ENCODE peak calls at places on chromosomes 13 and 19, in nine cellular contexts. O, F, J, H, P, I, G, L and R are unnamed samples.

GRCh38 chr19:10461047-10461949 is 41.0 kb downstream of the PDE4A start:
- DNase-seq in P (peak; percentile 96), F (peak; percentile 95), O (peak; percentile 72), G (peak; percentile 99), H (peak; percentile 98), L (peak; percentile 94), I (peak; percentile 88), J (peak; percentile 98), R (peak; percentile 89)

GRCh38 chr19:52600639-52601024 is 30.5 kb downstream of the ZNF701 start:
- DNase-seq in L (no peak), G (no peak), O (no peak), H (peak; percentile 78), J (no peak), I (peak; percentile 3), P (peak; percentile 77), F (peak; percentile 64), R (no peak)

GRCh38 chr13:110047511-110047910 is 259.4 kb downstream of the COL4A1 start:
- DNase-seq in H (peak; percentile 24), P (no peak), L (no peak), J (no peak), G (no peak), F (peak; percentile 85), I (no peak), O (peak; percentile 91), R (no peak)

GRCh38 chr13:24625324-24625723 is 54.9 kb upstream of the ATP12A start:
- DNase-seq in F (no peak), O (no peak), G (no peak), L (no peak), I (no peak), H (no peak), P (no peak), J (no peak), R (no peak)

GRCh38 chr13:41061914-41062837 is 867 bp downstream of the WBP4 start:
- DNase-seq in I (no peak), L (no peak), P (no peak), H (no peak), G (peak; percentile 57), F (no peak), O (no peak), J (no peak), R (no peak)

GRCh38 chr19:39356073-39356472 is 13.9 kb downstream of the SAMD4B start:
- DNase-seq in G (no peak), H (no peak), J (peak; percentile 50), I (no peak), P (no peak), L (no peak), O (no peak), F (no peak), R (no peak)

GRCh38 chr13:81017525-81018152 is 676.7 kb upstream of the SPRY2 start:
- DNase-seq in O (peak; percentile 14), G (peak; percentile 63), H (no peak), L (peak; percentile 61), I (peak; percentile 15), J (no peak), F (no peak), P (no peak), R (peak; percentile 23)

GRCh38 chr19:41588497-41589209 is 12.7 kb downstream of the CEACAM21 start:
- DNase-seq in J (no peak), O (no peak), H (peak; percentile 54), P (no peak), L (peak; percentile 56), F (no peak), I (no peak), G (peak; percentile 34), R (no peak)

GRCh38 chr19:44611812-44612295 is 1.5 kb upstream of the IGSF23 start:
- DNase-seq in G (no peak), H (no peak), O (no peak), J (no peak), I (no peak), L (no peak), F (no peak), P (no peak), R (no peak)

GRCh38 chr19:12703056-12703455 is 6.6 kb upstream of the FBXW9 start:
- DNase-seq in J (no peak), H (no peak), L (peak; percentile 37), O (no peak), F (no peak), P (no peak), G (peak; percentile 70), I (peak; percentile 87), R (peak; percentile 85)

GRCh38 chr19:56720281-56720680 is 48.7 kb upstream of the ZNF835 start:
- DNase-seq in P (no peak), L (no peak), F (no peak), I (peak; percentile 64), G (no peak), O (no peak), H (no peak), J (peak; percentile 69), R (peak; percentile 36)

GRCh38 chr13:27966641-27967202 is 2.4 kb downstream of the CDX2 start:
- DNase-seq in F (no peak), L (no peak), G (no peak), I (no peak), P (no peak), O (no peak), J (no peak), H (peak; percentile 38), R (no peak)

GRCh38 chr19:45812297-45812696 is 2.8 kb downstream of the RSPH6A start:
- DNase-seq in O (no peak), P (no peak), G (no peak), F (no peak), I (no peak), H (no peak), J (no peak), L (peak; percentile 75), R (no peak)

GRCh38 chr13:23578411-23579071 is 8.3 kb downstream of the TNFRSF19 start:
- DNase-seq in J (peak; percentile 65), I (peak; percentile 42), O (no peak), L (peak; percentile 61), H (peak; percentile 76), F (peak; percentile 92), G (peak; percentile 40), P (peak; percentile 75), R (no peak)

GRCh38 chr13:63684822-63685221 is 2269.2 kb upstream of the PCDH20 start:
- DNase-seq in L (no peak), P (no peak), G (no peak), I (no peak), H (no peak), F (no peak), O (no peak), J (no peak), R (no peak)

GRCh38 chr19:1000095-1000494 is at the start of gene GRIN3B:
- DNase-seq in F (peak; percentile 83), G (peak; percentile 83), I (no peak), P (peak; percentile 73), J (no peak), O (no peak), H (peak; percentile 66), L (no peak), R (peak; percentile 60)

GRCh38 chr13:42396901-42397670 is 125.1 kb downstream of the AKAP11 start:
- DNase-seq in H (no peak), P (no peak), L (peak; percentile 10), I (no peak), O (no peak), F (no peak), G (no peak), J (no peak), R (no peak)

GRCh38 chr19:13834308-13834790 is 39.1 kb downstream of the ZSWIM4 start:
- DNase-seq in P (no peak), J (no peak), L (peak; percentile 65), H (peak; percentile 14), I (no peak), G (no peak), O (no peak), F (no peak), R (no peak)

GRCh38 chr19:53908933-53909415 is at the start of gene CACNG7:
- DNase-seq in I (no peak), L (no peak), J (no peak), F (no peak), P (no peak), H (no peak), G (no peak), O (no peak), R (peak; percentile 57)

GRCh38 chr13:56773148-56773547 is 367.6 kb upstream of the PRR20A start:
- DNase-seq in I (no peak), P (no peak), L (no peak), H (no peak), F (no peak), G (no peak), O (no peak), J (no peak), R (no peak)

GRCh38 chr13:40979232-40979631 is 39.9 kb downstream of the ELF1 start:
- DNase-seq in O (no peak), F (no peak), J (no peak), H (no peak), G (no peak), I (no peak), L (no peak), P (no peak), R (no peak)

GRCh38 chr19:3073159-3073563 is 10.9 kb upstream of the TLE5 start:
- DNase-seq in H (no peak), G (peak; percentile 78), I (no peak), L (peak; percentile 54), P (peak; percentile 48), O (no peak), J (no peak), F (no peak), R (no peak)

GRCh38 chr19:35260694-35261304 is 8.0 kb upstream of the USF2 start:
- DNase-seq in P (no peak), O (no peak), J (peak; percentile 28), H (no peak), L (no peak), I (no peak), G (no peak), F (peak; percentile 49), R (no peak)

GRCh38 chr19:19563348-19563848 is 25.3 kb downstream of the CILP2 start:
- DNase-seq in I (no peak), H (no peak), P (no peak), G (no peak), L (no peak), O (no peak), J (no peak), F (no peak), R (no peak)

GRCh38 chr13:71278512-71278911 is 588.5 kb downstream of the DACH1 start:
- DNase-seq in J (no peak), G (peak; percentile 36), I (no peak), H (no peak), P (no peak), O (no peak), F (no peak), L (no peak), R (no peak)

GRCh38 chr19:52734340-52734892 is 428 bp downstream of the ZNF611 start:
- DNase-seq in O (no peak), H (peak; percentile 14), I (no peak), G (peak; percentile 19), J (no peak), F (no peak), L (peak; percentile 15), P (peak; percentile 15), R (peak; percentile 37)

GRCh38 chr13:44305845-44306244 is 67.8 kb upstream of the SERP2 start:
- DNase-seq in L (peak; percentile 62), O (peak; percentile 14), P (no peak), I (peak; percentile 13), H (no peak), G (no peak), J (no peak), F (no peak), R (peak; percentile 6)

GRCh38 chr13:99484405-99484981 is 16.8 kb upstream of the TM9SF2 start:
- DNase-seq in H (peak; percentile 16), J (no peak), I (no peak), P (no peak), L (peak; percentile 77), F (no peak), O (peak; percentile 58), G (no peak), R (no peak)

GRCh38 chr19:31312004-31312403 is 37.2 kb downstream of the TSHZ3 start:
- DNase-seq in P (no peak), F (no peak), I (no peak), O (peak; percentile 81), H (peak; percentile 21), J (peak; percentile 47), G (no peak), L (no peak), R (no peak)

GRCh38 chr19:2168619-2169424 is 5.1 kb downstream of the DOT1L start:
- DNase-seq in P (peak; percentile 94), O (peak; percentile 86), J (peak; percentile 98), I (no peak), L (peak; percentile 100), F (peak; percentile 99), H (peak; percentile 89), G (peak; percentile 37), R (peak; percentile 88)

GRCh38 chr13:46530084-46530935 is 22.7 kb upstream of the LRCH1 start:
- DNase-seq in I (no peak), G (no peak), O (no peak), F (no peak), P (no peak), H (no peak), L (no peak), J (no peak), R (no peak)